ENCODE peak calls at places on chromosomes 4 and X, in nine cellular contexts. P is fibroblast of the conjunctiva, V is left ventricle myocardium superior, C is RCC 7860, F is thyroid gland, S is MCF 10A, T is H54, K is MM.1S, Z is AG09309. D is an unnamed sample.

GRCh38 chrX:77658886-77659285 is 127.1 kb downstream of the ATRX start:
- DNase-seq in P (no peak), S (no peak), T (no peak), F (no peak), C (no peak), Z (no peak), V (no peak), K (no peak), D (no peak)

GRCh38 chr4:82138376-82138775 is 235.4 kb downstream of the HNRNPD start:
- DNase-seq in S (peak), C (no peak), V (no peak), Z (no peak), P (no peak), K (no peak), F (no peak), T (no peak), D (no peak)

GRCh38 chrX:103107836-103108235 is 14.9 kb upstream of the NXF3 start:
- DNase-seq in V (no peak), F (no peak), S (no peak), C (no peak), Z (peak), T (no peak), P (no peak), K (no peak), D (peak)

GRCh38 chr4:163161536-163162205 is 5.0 kb downstream of the NAF1 start:
- DNase-seq in P (peak), T (peak), Z (no peak), K (no peak), C (peak), V (no peak), S (peak), F (no peak), D (no peak)

GRCh38 chrX:3659761-3660160 is 53.7 kb downstream of the PRKX start:
- DNase-seq in S (no peak), P (no peak), Z (no peak), V (no peak), T (no peak), F (no peak), C (no peak), K (no peak), D (no peak)

GRCh38 chrX:119541188-119541587 is 24.0 kb downstream of the STEEP1 start:
- DNase-seq in Z (peak), K (no peak), S (peak), F (peak), T (peak), P (peak), C (peak), V (no peak), D (no peak)

GRCh38 chr4:94642561-94642866 is 115.2 kb upstream of the BMPR1B start:
- DNase-seq in Z (no peak), K (no peak), S (no peak), V (no peak), F (no peak), C (peak), P (no peak), T (no peak), D (no peak)

GRCh38 chr4:54509057-54509456 is 148.7 kb upstream of the KIT start:
- DNase-seq in V (no peak), K (no peak), S (no peak), C (no peak), Z (no peak), T (no peak), P (no peak), F (no peak), D (no peak)

GRCh38 chr4:179372242-179372641 is 1930.0 kb upstream of the AGA start:
- DNase-seq in C (no peak), T (no peak), F (no peak), S (no peak), Z (no peak), P (no peak), K (no peak), V (no peak), D (no peak)

GRCh38 chr4:2489841-2490552 is 21.1 kb downstream of the RNF4 start:
- DNase-seq in S (peak), V (no peak), P (peak), F (no peak), T (no peak), Z (no peak), C (no peak), K (no peak), D (no peak)

GRCh38 chr4:165873298-165874071 is 448 bp downstream of the TLL1 start:
- DNase-seq in Z (no peak), F (peak), C (no peak), K (peak), S (peak), T (no peak), P (no peak), V (peak), D (peak)

GRCh38 chrX:153609917-153610833 is 11.2 kb upstream of the CCNQ start:
- DNase-seq in T (peak), C (peak), Z (no peak), K (no peak), P (peak), V (peak), S (peak), F (peak), D (peak)

GRCh38 chrX:15854080-15854655 is 445 bp downstream of the AP1S2 start:
- DNase-seq in S (peak), T (no peak), Z (no peak), K (peak), C (peak), F (peak), P (no peak), V (peak), D (peak)

GRCh38 chrX:86133761-86134160 is 14.5 kb upstream of the DACH2 start:
- DNase-seq in V (no peak), F (no peak), Z (no peak), C (no peak), S (peak), P (peak), K (peak), T (no peak), D (no peak)

GRCh38 chrX:115588180-115588579 is 27.2 kb downstream of the PLS3 start:
- DNase-seq in Z (no peak), P (no peak), F (no peak), T (no peak), C (no peak), S (no peak), V (no peak), K (no peak), D (no peak)

GRCh38 chrX:115560978-115561604 is at the start of gene PLS3:
- DNase-seq in S (peak), F (peak), V (peak), Z (peak), P (peak), T (peak), C (peak), K (peak), D (peak)

GRCh38 chr4:17132226-17132625 is 233.8 kb upstream of the LDB2 start:
- DNase-seq in Z (no peak), T (no peak), C (no peak), F (no peak), P (peak), K (no peak), V (no peak), S (no peak), D (no peak)

GRCh38 chr4:24646777-24647460 is 62.6 kb upstream of the DHX15 start:
- DNase-seq in T (no peak), C (no peak), P (no peak), F (no peak), K (no peak), S (peak), V (no peak), Z (no peak), D (no peak)

GRCh38 chr4:6277935-6278800 is 8.5 kb downstream of the WFS1 start:
- DNase-seq in C (no peak), F (no peak), S (no peak), T (no peak), P (no peak), V (no peak), K (no peak), Z (no peak), D (no peak)

GRCh38 chr4:47852121-47852520 is 14.3 kb upstream of the CORIN start:
- DNase-seq in F (no peak), P (peak), T (no peak), S (peak), C (no peak), V (no peak), K (no peak), Z (peak), D (no peak)